ENCODE peak calls at places on chromosomes 11 and 22, in seven cellular contexts. S is SK-N-SH, N is GM12892, P is K562, Y is HepG2, W is H1, A is GM12878. J is an unnamed sample.

GRCh38 chr11:18265949-18266348 is at the start of gene SAA1:
- DNase-seq in S (no peak), A (no peak), N (no peak), P (no peak), W (no peak), Y (no peak), J (no peak)

GRCh38 chr11:8263769-8264410 is at the start of gene LMO1:
- DNase-seq in Y (peak), N (peak), W (peak), S (peak), P (peak), A (no peak), J (peak)

GRCh38 chr22:42754658-42755057 is 34.0 kb upstream of the A4GALT start:
- DNase-seq in A (no peak), W (no peak), S (no peak), N (no peak), Y (peak), P (peak), J (no peak)

GRCh38 chr22:44831885-44832284 is 79.5 kb downstream of the ARHGAP8 start:
- DNase-seq in N (no peak), W (no peak), Y (no peak), S (no peak), A (no peak), P (no peak), J (no peak)

GRCh38 chr11:134275534-134276395 is at the start of gene GLB1L3:
- DNase-seq in W (peak), A (no peak), Y (no peak), P (peak), N (peak), S (peak), J (peak)

GRCh38 chr11:121437686-121438078 is 14.4 kb upstream of the SORL1 start:
- DNase-seq in S (no peak), Y (no peak), A (no peak), W (no peak), P (no peak), N (no peak), J (no peak)

GRCh38 chr11:6812391-6813005 is 13.0 kb upstream of the OR6A2 start:
- DNase-seq in A (peak), N (peak), S (peak), Y (peak), W (no peak), P (peak), J (peak)

GRCh38 chr11:68457898-68458249 is 2.7 kb upstream of the PPP6R3 start:
- DNase-seq in W (no peak), P (no peak), Y (peak), N (no peak), S (no peak), A (no peak), J (no peak)

GRCh38 chr11:123238297-123238696 is 43.2 kb upstream of the CLMP start:
- DNase-seq in S (no peak), A (no peak), W (no peak), P (no peak), Y (no peak), N (no peak), J (no peak)

GRCh38 chr22:19811211-19811621 is 43.5 kb downstream of the GNB1L start:
- DNase-seq in Y (no peak), W (peak), P (no peak), A (no peak), N (peak), S (peak), J (no peak)

GRCh38 chr22:44192098-44192810 is 11.5 kb downstream of the PARVG start:
- DNase-seq in Y (no peak), P (peak), N (no peak), W (peak), S (peak), A (no peak), J (no peak)

GRCh38 chr11:57641426-57641825 is 8.3 kb downstream of the YPEL4 start:
- DNase-seq in A (no peak), P (peak), S (peak), W (no peak), Y (peak), N (no peak), J (no peak)

GRCh38 chr11:60363542-60364525 is 14.5 kb upstream of the MS4A7 start:
- DNase-seq in S (peak), N (peak), P (peak), Y (peak), A (peak), W (peak), J (peak)

GRCh38 chr22:38450234-38450797 is 4.7 kb downstream of the KCNJ4 start:
- DNase-seq in W (no peak), S (no peak), P (no peak), A (no peak), N (no peak), Y (no peak), J (no peak)

GRCh38 chr22:23696326-23696851 is 5.6 kb downstream of the RGL4 start:
- DNase-seq in P (no peak), W (no peak), N (peak), S (no peak), A (peak), Y (no peak), J (peak)

GRCh38 chr11:14133381-14133780 is 170.9 kb downstream of the SPON1 start:
- DNase-seq in N (no peak), Y (no peak), A (no peak), W (no peak), P (no peak), S (no peak), J (no peak)

GRCh38 chr22:41405588-41405987 is 23.8 kb downstream of the TEF start:
- DNase-seq in A (no peak), W (no peak), Y (no peak), P (no peak), S (no peak), N (peak), J (peak)

GRCh38 chr22:19520566-19521305 is 3.5 kb downstream of the CLDN5 start:
- DNase-seq in S (no peak), P (no peak), Y (no peak), N (no peak), A (no peak), W (no peak), J (no peak)

GRCh38 chr11:60349990-60350389 is 22.9 kb downstream of the MS4A6E start:
- DNase-seq in S (no peak), P (no peak), Y (no peak), A (no peak), W (no peak), N (no peak), J (no peak)

GRCh38 chr11:103537904-103538502 is 428.8 kb downstream of the DYNC2H1 start:
- DNase-seq in S (peak), A (no peak), P (no peak), N (no peak), Y (no peak), W (no peak), J (no peak)

GRCh38 chr11:128757886-128758612 is 64.2 kb downstream of the FLI1 start:
- DNase-seq in N (peak), W (no peak), S (no peak), A (peak), Y (no peak), P (no peak), J (peak)

GRCh38 chr11:67024410-67024809 is 1.5 kb downstream of the SYT12 start:
- DNase-seq in W (no peak), Y (no peak), A (no peak), N (no peak), P (no peak), S (no peak), J (no peak)

GRCh38 chr22:36871669-36872081 is 10.9 kb downstream of the NCF4 start:
- DNase-seq in N (no peak), S (peak), A (no peak), P (no peak), Y (no peak), W (no peak), J (no peak)

GRCh38 chr22:23408321-23408720 is 171.8 kb downstream of the IGLL1 start:
- DNase-seq in P (no peak), A (no peak), Y (no peak), W (no peak), N (no peak), S (no peak), J (no peak)

GRCh38 chr22:20092477-20092854 is 12.4 kb downstream of the DGCR8 start:
- DNase-seq in S (no peak), Y (no peak), W (no peak), N (no peak), P (no peak), A (no peak), J (no peak)

GRCh38 chr22:22169923-22170322 is 74.7 kb upstream of the VPREB1 start:
- DNase-seq in P (no peak), N (no peak), W (no peak), Y (no peak), A (no peak), S (no peak), J (no peak)

GRCh38 chr22:22166941-22167713 is 77.5 kb upstream of the VPREB1 start:
- DNase-seq in Y (no peak), N (no peak), A (no peak), P (no peak), W (no peak), S (no peak), J (no peak)

GRCh38 chr22:22167791-22168189 is 76.8 kb upstream of the VPREB1 start:
- DNase-seq in W (no peak), A (peak), S (no peak), N (no peak), Y (no peak), P (no peak), J (no peak)

GRCh38 chr22:22168941-22169867 is 75.4 kb upstream of the VPREB1 start:
- DNase-seq in A (no peak), S (no peak), P (no peak), W (no peak), N (no peak), Y (no peak), J (no peak)

GRCh38 chr22:22168190-22168940 is 76.2 kb upstream of the VPREB1 start:
- DNase-seq in Y (peak), S (peak), N (no peak), W (no peak), P (peak), A (peak), J (peak)
- TF ChIP-seq TAF1 in Y (no peak), S (peak), N (no peak), W (peak), P (no peak), A (peak), J (peak)

GRCh38 chr11:10565493-10565892 is 3.0 kb downstream of the LYVE1 start:
- DNase-seq in W (no peak), S (no peak), Y (no peak), N (no peak), A (no peak), P (no peak), J (no peak)

GRCh38 chr11:10564692-10565318 is 3.7 kb downstream of the LYVE1 start:
- DNase-seq in N (no peak), A (no peak), P (no peak), S (no peak), W (no peak), Y (no peak), J (no peak)

GRCh38 chr11:10566257-10566956 is 2.1 kb downstream of the LYVE1 start:
- DNase-seq in S (no peak), A (no peak), Y (no peak), N (no peak), P (no peak), W (no peak), J (no peak)

GRCh38 chr11:10567466-10567865 is 999 bp downstream of the LYVE1 start:
- DNase-seq in A (no peak), N (no peak), W (no peak), Y (no peak), S (no peak), P (no peak), J (no peak)

DNA sequence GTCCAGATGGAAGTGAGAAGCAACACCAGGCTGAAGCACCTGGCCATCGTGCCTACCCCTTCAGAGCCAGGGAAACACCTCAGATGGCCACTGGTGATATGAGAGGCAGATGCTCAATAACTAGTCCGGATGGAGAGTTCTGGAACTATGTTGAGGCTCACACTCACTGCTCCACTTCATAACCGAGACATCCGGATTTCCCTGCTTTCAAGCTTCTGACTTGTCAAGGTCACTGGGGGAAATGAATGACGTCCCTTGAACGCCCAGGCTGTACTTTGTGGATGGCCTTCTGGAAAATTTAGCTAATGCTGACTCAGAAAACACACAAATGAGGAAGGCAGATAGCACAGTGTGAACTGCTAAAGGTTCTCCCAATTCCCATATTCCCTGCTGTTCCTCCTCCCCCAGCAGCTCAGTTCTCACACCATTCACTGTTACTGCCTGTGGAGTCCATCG is at the start of gene LYVE1:
- DNase-seq in S (no peak), A (no peak), P (no peak), N (no peak), Y (peak), W (no peak), J (no peak)
- TF ChIP-seq POLR2AphosphoS5 in S (no peak), A (no peak), P (no peak), N (no peak), Y (no peak), W (no peak), J (no peak)

DNA sequence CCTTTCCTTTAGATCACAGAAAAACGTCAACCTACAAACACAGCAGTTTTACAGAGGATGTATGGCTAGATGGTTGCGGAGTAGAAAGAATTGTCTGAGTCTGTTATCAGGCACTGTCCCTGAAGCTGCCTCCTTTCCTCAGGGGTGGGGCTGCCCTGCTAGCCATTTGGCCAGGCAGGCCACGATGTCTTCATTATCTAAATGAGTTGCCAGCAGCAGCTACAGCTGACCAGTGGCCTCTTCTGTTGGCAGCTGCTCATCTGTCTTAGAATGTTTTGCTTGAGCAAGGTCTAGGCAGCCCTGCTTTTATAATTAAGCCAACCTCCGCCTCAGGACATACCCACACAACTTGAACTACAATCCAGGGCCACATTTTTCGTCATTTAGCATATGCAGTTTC is 17.5 kb downstream of the SLC6A5 start:
- DNase-seq in S (no peak), N (no peak), Y (no peak), A (no peak), W (no peak), P (no peak), J (no peak)
- TF ChIP-seq TAF1 in S (no peak), N (no peak), Y (no peak), A (no peak), W (no peak), P (no peak), J (no peak)

GRCh38 chr11:74141908-74142307 is 28.9 kb downstream of the C2CD3 start:
- DNase-seq in S (no peak), P (no peak), Y (no peak), N (no peak), W (no peak), A (no peak), J (no peak)

GRCh38 chr11:74141274-74141695 is 29.5 kb downstream of the C2CD3 start:
- DNase-seq in S (no peak), N (no peak), W (no peak), P (no peak), Y (peak), A (no peak), J (no peak)

GRCh38 chr11:74138021-74138420 is 32.8 kb downstream of the C2CD3 start:
- DNase-seq in W (no peak), Y (no peak), S (no peak), P (no peak), N (no peak), A (no peak), J (no peak)

GRCh38 chr11:74138572-74138971 is 32.2 kb downstream of the C2CD3 start:
- DNase-seq in P (peak), W (no peak), A (no peak), Y (peak), N (no peak), S (no peak), J (no peak)

DNA sequence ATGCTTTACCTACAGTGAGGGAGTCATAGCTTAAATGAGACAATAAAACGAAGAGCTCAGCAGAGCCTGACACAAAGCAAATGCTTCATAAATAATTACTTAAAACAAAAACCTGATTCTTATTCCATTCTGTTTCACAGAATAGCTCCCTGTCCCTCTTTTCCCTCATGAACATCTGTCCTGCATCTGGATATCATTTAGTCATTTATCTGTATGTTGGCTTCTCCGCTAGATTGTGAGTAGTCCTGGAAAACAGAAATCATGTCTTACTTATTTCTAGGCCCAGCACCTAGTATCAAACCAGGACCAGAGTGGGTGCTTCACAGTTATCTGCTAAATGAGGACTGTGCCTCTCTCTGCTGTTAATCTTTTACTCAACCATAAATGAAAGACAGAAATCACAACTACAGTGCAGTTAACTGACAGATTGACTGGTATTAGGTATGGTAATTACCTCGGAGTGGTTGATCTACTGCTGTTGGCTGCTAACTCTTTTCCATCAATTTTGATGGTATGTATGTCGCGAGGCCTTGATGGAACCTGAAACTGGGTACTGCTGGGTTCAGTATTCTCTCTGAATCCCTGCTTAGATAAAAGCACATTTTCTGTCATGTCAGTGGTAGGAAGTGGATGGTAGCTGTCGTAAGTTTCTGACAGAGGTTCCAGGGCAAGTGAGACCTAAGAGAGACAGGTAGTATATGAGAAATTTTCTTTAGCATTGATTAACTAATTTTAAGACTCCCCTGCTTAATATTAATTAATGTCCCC is 31.5 kb downstream of the C2CD3 start:
- DNase-seq in S (peak), N (no peak), W (no peak), Y (no peak), P (no peak), A (no peak), J (no peak)
- TF ChIP-seq POLR2AphosphoS5 in S (no peak), N (no peak), W (no peak), Y (no peak), P (no peak), A (no peak), J (no peak)

GRCh38 chr11:37465221-37465620 is 867.2 kb upstream of the RAG2 start:
- DNase-seq in A (no peak), N (no peak), S (no peak), W (no peak), Y (no peak), P (no peak), J (no peak)
- TF ChIP-seq TAF1 in A (no peak), N (no peak), S (no peak), W (no peak), Y (no peak), P (no peak), J (no peak)

DNA sequence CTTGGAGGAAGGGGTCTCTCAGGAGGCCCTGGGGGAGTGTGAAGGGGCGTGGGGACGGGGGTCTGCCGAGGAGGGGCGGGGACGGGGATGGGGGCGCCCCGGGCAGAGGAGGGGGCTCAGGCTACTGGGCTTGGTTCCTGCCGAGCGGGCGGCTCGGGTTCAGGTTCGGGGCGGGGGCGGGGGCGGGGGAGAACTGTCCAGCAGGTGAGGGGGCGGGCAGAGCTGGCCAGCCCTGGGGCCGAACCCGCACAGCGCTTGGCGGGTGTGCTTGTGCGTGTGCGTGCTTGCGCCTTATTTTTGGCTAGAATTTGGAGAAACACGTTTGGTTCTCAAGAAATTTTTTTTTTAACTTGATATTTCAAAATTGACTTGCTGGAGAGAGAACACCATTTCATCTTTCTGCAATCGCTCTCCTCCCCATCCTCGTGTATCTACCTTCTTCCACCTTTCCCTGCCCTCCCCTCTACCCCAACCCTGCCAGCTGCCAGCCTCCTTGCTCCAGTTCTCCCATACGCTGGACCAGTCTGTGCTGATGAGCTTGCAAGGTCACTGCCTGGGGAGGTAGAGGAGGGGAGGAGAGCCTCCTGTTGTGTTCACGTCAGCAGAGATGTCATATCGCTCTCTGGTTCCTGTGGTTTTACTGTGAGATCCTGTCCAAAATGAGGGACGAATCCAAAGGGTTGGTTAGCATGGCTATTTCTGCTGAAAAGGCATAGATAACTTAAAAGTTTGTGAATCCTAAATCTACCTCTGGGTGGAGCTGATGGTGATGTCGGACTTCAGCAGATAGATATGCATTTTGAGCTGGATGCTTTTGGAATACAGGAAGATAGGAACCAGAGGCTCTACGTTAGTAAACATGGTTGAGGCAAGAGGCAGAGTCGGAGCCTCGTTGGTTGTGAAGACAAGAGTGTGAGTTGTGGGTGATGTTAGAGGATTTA is 668 bp downstream of the MADD start:
- DNase-seq in Y (peak), P (peak), A (no peak), N (no peak), S (peak), W (peak), J (no peak)
- TF ChIP-seq POLR2AphosphoS5 in Y (no peak), P (peak), A (no peak), N (no peak), S (no peak), W (no peak), J (no peak)

GRCh38 chr11:81840375-81840774 is 893.3 kb downstream of the FAM181B start:
- DNase-seq in P (no peak), N (no peak), W (no peak), Y (no peak), A (no peak), S (no peak), J (no peak)
- TF ChIP-seq TAF1 in P (no peak), N (no peak), W (no peak), Y (no peak), A (no peak), S (no peak), J (no peak)

J was measured in GM12891.